ENCODE peak calls at places on chromosomes 5 and 9, in seven cellular contexts. A is astrocyte, L is GM12865, T is natural killer cell, F is right atrium auricular region, V is LNCaP clone FGC, B is IMR-90. C is an unnamed sample.

GRCh38 chr9:131737426-131737825 is 2.5 kb downstream of the RAPGEF1 start:
- DNase-seq in F (no peak), V (no peak), T (no peak), A (no peak), B (no peak), L (peak; percentile 34), C (no peak)

GRCh38 chr5:84680908-84681307 is 296.2 kb upstream of the EDIL3 start:
- DNase-seq in V (no peak), B (no peak), T (no peak), L (no peak), F (no peak), A (no peak), C (no peak)

GRCh38 chr9:134726026-134726721 is 84.6 kb downstream of the COL5A1 start:
- DNase-seq in T (no peak), F (no peak), B (no peak), L (no peak), A (no peak), V (no peak), C (no peak)

GRCh38 chr5:23268136-23268535 is 239.3 kb upstream of the PRDM9 start:
- DNase-seq in A (no peak), V (no peak), T (no peak), B (no peak), L (no peak), F (no peak), C (no peak)

GRCh38 chr5:110441035-110441434 is 285.4 kb downstream of the TMEM232 start:
- DNase-seq in B (peak; percentile 31), A (peak; percentile 18), F (no peak), V (peak; percentile 27), L (peak; percentile 62), T (no peak), C (no peak)

GRCh38 chr5:73215891-73216610 is 43.1 kb downstream of the TMEM174 start:
- DNase-seq in L (peak; percentile 68), V (no peak), F (peak; percentile 64), T (peak; percentile 51), A (peak; percentile 70), B (peak; percentile 73), C (peak; percentile 33)

GRCh38 chr9:116959775-116960174 is 272.7 kb downstream of the TRIM32 start:
- DNase-seq in A (peak; percentile 32), L (no peak), F (no peak), V (no peak), T (no peak), B (peak; percentile 18), C (no peak)

GRCh38 chr9:22228542-22228941 is 218.1 kb upstream of the DMRTA1 start:
- DNase-seq in B (peak; percentile 47), V (no peak), A (no peak), T (no peak), L (no peak), F (no peak), C (no peak)

GRCh38 chr9:92724528-92725265 is 39.9 kb downstream of the BICD2 start:
- DNase-seq in L (no peak), A (no peak), T (no peak), F (peak; percentile 56), B (no peak), V (no peak), C (no peak)

GRCh38 chr5:135433626-135434426 is 13.3 kb downstream of the DCANP1 start:
- DNase-seq in F (no peak), T (no peak), V (no peak), A (no peak), B (peak; percentile 56), L (no peak), C (no peak)

GRCh38 chr5:97554992-97555981 is 372.2 kb upstream of the RIOK2 start:
- DNase-seq in F (no peak), L (no peak), B (peak; percentile 80), A (peak; percentile 61), T (no peak), V (no peak), C (no peak)

DNA sequence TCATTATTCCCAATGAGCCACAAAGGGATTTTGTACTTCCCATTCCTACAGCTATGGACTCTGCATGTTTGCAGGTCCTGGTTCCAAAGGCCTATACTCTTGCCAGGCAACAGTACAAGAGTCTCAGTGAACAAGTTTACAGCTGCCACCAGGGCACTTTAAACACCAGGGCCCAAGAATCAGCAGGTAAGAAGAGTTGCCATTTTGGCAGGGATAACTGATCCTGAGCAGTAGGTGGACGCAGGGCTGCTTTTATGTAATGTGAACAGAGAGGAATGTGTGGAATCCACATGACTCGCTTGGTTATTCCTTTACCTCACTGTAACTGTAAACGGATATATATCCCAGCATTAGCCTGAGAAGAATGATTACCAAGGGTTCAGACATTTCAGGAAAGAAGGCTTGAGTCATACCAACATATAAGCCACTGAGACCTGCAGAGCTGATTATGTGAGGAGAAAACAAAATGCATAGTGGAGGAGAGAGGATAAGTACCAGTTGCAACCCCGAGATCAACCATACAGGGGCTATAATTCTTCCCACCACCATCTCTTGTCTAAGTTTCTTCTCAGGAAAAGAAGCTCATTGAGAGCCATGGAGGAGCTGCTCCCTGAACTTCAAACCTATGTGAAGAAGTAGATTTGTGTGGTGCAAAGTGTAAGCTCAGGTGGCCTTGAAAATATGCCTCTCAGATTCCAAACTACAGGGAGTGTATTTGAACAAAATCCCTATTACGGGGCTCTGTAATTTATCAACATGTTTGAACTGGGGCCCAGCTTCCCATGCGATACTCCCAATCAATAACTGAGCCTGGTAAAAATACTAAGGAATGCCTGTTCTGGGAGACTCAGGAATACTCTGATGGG is 24.6 kb downstream of the RAPGEF6 start:
- DNase-seq in V (no peak), B (peak; percentile 95), T (no peak), A (peak; percentile 95), L (no peak), F (no peak), C (no peak)
- TF ChIP-seq CTCF in V (no peak), B (no peak), T (no peak), A (peak; percentile 3), L (no peak), F (no peak), C (no peak)

GRCh38 chr5:59832577-59833301 is 60.8 kb downstream of the PDE4D start:
- DNase-seq in V (no peak), F (no peak), A (no peak), B (no peak), L (no peak), T (no peak), C (no peak)
- TF ChIP-seq CTCF in V (no peak), F (no peak), A (no peak), B (no peak), L (no peak), T (no peak), C (no peak)

GRCh38 chr9:121607434-121608248 is 43.8 kb upstream of the DAB2IP start:
- DNase-seq in V (no peak), A (peak; percentile 46), L (no peak), F (peak; percentile 65), T (no peak), B (peak; percentile 60), C (no peak)

GRCh38 chr9:121609845-121610637 is 41.4 kb upstream of the DAB2IP start:
- DNase-seq in L (no peak), V (peak; percentile 89), A (peak; percentile 92), B (peak; percentile 92), T (no peak), F (peak; percentile 67), C (no peak)

GRCh38 chr9:121612511-121612998 is 38.9 kb upstream of the DAB2IP start:
- DNase-seq in T (no peak), F (no peak), B (no peak), V (no peak), L (no peak), A (no peak), C (no peak)

GRCh38 chr9:121613009-121613766 is 38.2 kb upstream of the DAB2IP start:
- DNase-seq in L (no peak), B (no peak), F (no peak), A (no peak), T (no peak), V (no peak), C (no peak)

GRCh38 chr9:121610638-121610953 is 40.8 kb upstream of the DAB2IP start:
- DNase-seq in V (no peak), L (no peak), F (no peak), A (no peak), T (no peak), B (no peak), C (no peak)
- TF ChIP-seq CTCF in V (no peak), L (no peak), F (no peak), A (no peak), T (no peak), B (no peak), C (no peak)

GRCh38 chr5:177049285-177049684 is 26.8 kb downstream of the ZNF346 start:
- DNase-seq in V (no peak), A (no peak), F (no peak), T (no peak), L (no peak), B (no peak), C (no peak)
- TF ChIP-seq CTCF in V (no peak), A (no peak), F (no peak), T (no peak), L (no peak), B (no peak), C (no peak)

GRCh38 chr5:77369566-77369965 is 122.5 kb downstream of the WDR41 start:
- DNase-seq in A (no peak), F (no peak), V (peak; percentile 63), T (no peak), B (no peak), L (no peak), C (no peak)

GRCh38 chr5:77368367-77368766 is 123.7 kb downstream of the WDR41 start:
- DNase-seq in A (no peak), F (no peak), B (no peak), V (no peak), L (no peak), T (no peak), C (no peak)

GRCh38 chr5:77366717-77367500 is 125.2 kb downstream of the WDR41 start:
- DNase-seq in B (no peak), A (no peak), T (no peak), V (no peak), F (no peak), L (no peak), C (no peak)

DNA sequence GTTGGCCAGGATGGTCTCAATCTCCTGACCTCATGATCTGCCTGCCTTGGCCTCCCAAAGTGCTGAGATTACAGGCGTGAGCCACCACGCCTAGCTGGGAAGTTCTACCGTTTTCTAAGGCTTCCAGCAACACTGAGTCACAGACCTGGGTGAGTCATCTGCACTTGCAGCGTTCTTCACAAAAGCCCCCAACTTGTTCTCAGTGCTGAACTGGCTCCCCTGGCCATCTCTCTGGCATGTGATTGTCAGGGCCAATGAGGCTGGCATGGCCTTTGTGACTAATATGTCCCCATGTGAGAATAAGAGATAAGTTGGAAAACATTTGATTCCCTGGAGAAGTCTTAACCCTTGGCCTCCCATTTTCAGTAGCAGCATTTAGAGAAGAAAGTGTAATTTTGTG is 124.4 kb downstream of the WDR41 start:
- DNase-seq in T (no peak), L (no peak), F (no peak), B (peak; percentile 36), A (peak; percentile 34), V (no peak), C (no peak)
- TF ChIP-seq CTCF in T (no peak), L (no peak), F (no peak), B (no peak), A (no peak), V (no peak), C (no peak)

GRCh38 chr9:87834357-87834756 is 48.3 kb upstream of the SPATA31E1 start:
- DNase-seq in L (no peak), B (no peak), F (no peak), V (no peak), A (no peak), T (no peak), C (no peak)
- TF ChIP-seq CTCF in L (no peak), B (no peak), F (no peak), V (peak; percentile 1), A (no peak), T (no peak), C (no peak)